ENCODE peak calls at places on chromosomes 12 and 14, in six cellular contexts. One of them, this sample, is unnamed.

GRCh38 chr12:119674560-119674959 is 6.6 kb downstream of the PRKAB1 start:
- DNase-seq in K562: no peak
- DNase-seq in HepG2: no peak
- DNase-seq in GM12878: no peak
- DNase-seq in IMR-90: no peak
- DNase-seq in A549: no peak
- DNase-seq in this sample: no peak

GRCh38 chr14:96481731-96482314 is 20.4 kb upstream of the PAPOLA start:
- DNase-seq in HepG2: peak; percentile 49
- DNase-seq in A549: no peak
- DNase-seq in GM12878: no peak
- DNase-seq in IMR-90: no peak
- DNase-seq in K562: no peak
- DNase-seq in this sample: no peak

GRCh38 chr12:9237286-9237685 is 29.1 kb upstream of the PZP start:
- DNase-seq in HepG2: no peak
- DNase-seq in K562: no peak
- DNase-seq in GM12878: no peak
- DNase-seq in IMR-90: no peak
- DNase-seq in A549: no peak
- DNase-seq in this sample: no peak

GRCh38 chr14:92676448-92677086 is 71.9 kb downstream of the LGMN start:
- DNase-seq in GM12878: no peak
- DNase-seq in A549: no peak
- DNase-seq in K562: no peak
- DNase-seq in HepG2: no peak
- DNase-seq in IMR-90: no peak
- DNase-seq in this sample: no peak

GRCh38 chr14:64422753-64423152 is 34.6 kb downstream of the MTHFD1 start:
- DNase-seq in IMR-90: no peak
- DNase-seq in A549: no peak
- DNase-seq in GM12878: no peak
- DNase-seq in HepG2: no peak
- DNase-seq in K562: no peak
- DNase-seq in this sample: no peak

GRCh38 chr12:78712834-78713455 is 151.6 kb upstream of the SYT1 start:
- DNase-seq in HepG2: no peak
- DNase-seq in IMR-90: no peak
- DNase-seq in A549: no peak
- DNase-seq in GM12878: no peak
- DNase-seq in K562: no peak
- DNase-seq in this sample: peak; percentile 2

GRCh38 chr12:113425960-113426453 is 3.8 kb downstream of the SDSL start:
- DNase-seq in HepG2: no peak
- DNase-seq in IMR-90: no peak
- DNase-seq in A549: no peak
- DNase-seq in K562: no peak
- DNase-seq in GM12878: peak; percentile 25
- DNase-seq in this sample: no peak

GRCh38 chr12:131460516-131460915 is 250.4 kb upstream of the SFSWAP start:
- DNase-seq in A549: no peak
- DNase-seq in IMR-90: no peak
- DNase-seq in GM12878: no peak
- DNase-seq in K562: no peak
- DNase-seq in HepG2: no peak
- DNase-seq in this sample: no peak

GRCh38 chr12:64008596-64008995 is 164.1 kb downstream of the SRGAP1 start:
- DNase-seq in IMR-90: no peak
- DNase-seq in A549: no peak
- DNase-seq in K562: no peak
- DNase-seq in HepG2: no peak
- DNase-seq in GM12878: no peak
- DNase-seq in this sample: no peak

GRCh38 chr12:62977419-62977818 is 42.5 kb upstream of the PPM1H start:
- DNase-seq in A549: no peak
- DNase-seq in IMR-90: no peak
- DNase-seq in HepG2: no peak
- DNase-seq in K562: peak; percentile 13
- DNase-seq in GM12878: no peak
- DNase-seq in this sample: no peak

DNA sequence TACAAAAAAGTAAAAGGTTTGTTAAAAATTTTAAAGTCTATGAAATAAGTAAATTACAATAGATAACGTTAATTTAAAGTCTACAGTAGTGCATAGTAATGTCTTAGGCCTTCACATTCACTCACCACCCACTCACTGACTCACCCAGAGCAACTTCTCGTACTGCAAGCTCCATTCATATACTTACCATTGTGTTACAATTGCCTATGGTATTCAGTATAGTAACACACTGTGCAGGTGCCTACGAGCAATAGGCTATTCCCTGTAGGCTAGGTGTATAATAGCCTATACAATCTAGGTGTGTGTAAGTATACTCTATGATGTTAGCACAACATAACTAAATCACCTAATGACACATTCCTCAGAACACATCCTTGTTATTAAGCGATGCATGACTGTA is 435.3 kb upstream of the TMTC1 start:
- DNase-seq in IMR-90: peak; percentile 22
- DNase-seq in HepG2: no peak
- DNase-seq in GM12878: no peak
- DNase-seq in A549: no peak
- DNase-seq in K562: no peak
- DNase-seq in this sample: no peak
- TF ChIP-seq RFX5 in IMR-90: no peak
- TF ChIP-seq RFX5 in HepG2: no peak
- TF ChIP-seq RFX5 in GM12878: no peak
- TF ChIP-seq RFX5 in A549: no peak
- TF ChIP-seq RFX5 in K562: no peak
- TF ChIP-seq RFX5 in this sample: no peak

DNA sequence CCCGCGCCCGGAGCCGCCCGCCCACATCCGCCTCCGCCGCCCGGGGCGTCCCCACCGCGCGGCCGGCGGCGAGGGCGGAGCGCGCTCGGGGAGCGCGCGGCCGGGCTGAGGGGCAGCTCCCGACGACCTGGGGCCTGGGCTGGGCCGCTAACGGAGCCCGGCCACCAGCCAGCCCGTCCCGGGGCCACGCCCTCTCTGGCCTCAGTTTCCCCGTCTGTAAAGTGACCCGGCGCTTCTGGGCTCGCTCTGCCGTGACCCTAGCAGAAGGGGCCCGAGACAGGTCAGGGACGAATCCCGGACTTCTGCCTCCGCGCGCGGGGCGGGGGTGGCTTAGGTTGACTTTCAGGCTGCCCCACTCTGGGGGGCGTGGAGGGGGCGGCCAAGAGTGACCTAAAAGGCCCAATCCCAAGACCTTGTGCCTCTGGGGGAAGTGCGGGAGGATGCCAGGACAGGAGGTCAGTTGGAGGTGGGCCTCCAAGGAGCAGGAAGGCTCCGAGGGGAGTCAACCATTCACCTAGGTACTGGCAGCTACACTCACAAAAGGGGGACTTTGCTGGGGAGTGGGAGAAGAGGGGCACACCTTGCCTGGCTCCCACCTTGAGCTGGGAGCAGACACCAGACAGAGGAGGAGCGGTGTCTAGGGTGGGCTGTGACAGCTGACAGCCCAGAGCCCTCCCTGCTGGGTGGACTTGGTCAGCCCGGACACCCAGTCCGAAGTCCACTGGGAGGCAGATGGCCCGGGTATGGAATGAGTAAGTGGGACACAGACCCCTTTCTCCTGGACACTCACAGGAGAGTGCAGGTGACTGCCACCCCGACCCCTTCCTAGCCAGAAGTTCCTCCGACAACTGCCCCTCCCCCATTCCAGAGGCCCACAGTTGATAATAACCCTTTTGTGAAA is 483 bp upstream of the AKT1 start:
- DNase-seq in A549: peak; percentile 67
- DNase-seq in HepG2: peak; percentile 60
- DNase-seq in IMR-90: no peak
- DNase-seq in GM12878: no peak
- DNase-seq in K562: peak; percentile 82
- DNase-seq in this sample: no peak
- TF ChIP-seq CEBPB in A549: no peak
- TF ChIP-seq CEBPB in HepG2: no peak
- TF ChIP-seq CEBPB in IMR-90: no peak
- TF ChIP-seq CEBPB in GM12878: no peak
- TF ChIP-seq CEBPB in K562: no peak
- TF ChIP-seq CEBPB in this sample: no peak

GRCh38 chr14:67416085-67416484 is 4.1 kb upstream of the PLEK2 start:
- DNase-seq in HepG2: no peak
- DNase-seq in A549: no peak
- DNase-seq in GM12878: no peak
- DNase-seq in K562: peak; percentile 60
- DNase-seq in IMR-90: no peak
- DNase-seq in this sample: no peak

GRCh38 chr14:67416810-67417209 is 4.8 kb upstream of the PLEK2 start:
- DNase-seq in K562: no peak
- DNase-seq in HepG2: no peak
- DNase-seq in IMR-90: no peak
- DNase-seq in GM12878: no peak
- DNase-seq in A549: no peak
- DNase-seq in this sample: no peak

GRCh38 chr14:67420102-67420739 is 8.3 kb upstream of the PLEK2 start:
- DNase-seq in A549: no peak
- DNase-seq in IMR-90: no peak
- DNase-seq in HepG2: peak; percentile 32
- DNase-seq in K562: peak; percentile 59
- DNase-seq in GM12878: no peak
- DNase-seq in this sample: no peak

GRCh38 chr14:67417633-67418032 is 5.7 kb upstream of the PLEK2 start:
- DNase-seq in K562: no peak
- DNase-seq in GM12878: no peak
- DNase-seq in IMR-90: peak; percentile 25
- DNase-seq in HepG2: no peak
- DNase-seq in A549: no peak
- DNase-seq in this sample: no peak

DNA sequence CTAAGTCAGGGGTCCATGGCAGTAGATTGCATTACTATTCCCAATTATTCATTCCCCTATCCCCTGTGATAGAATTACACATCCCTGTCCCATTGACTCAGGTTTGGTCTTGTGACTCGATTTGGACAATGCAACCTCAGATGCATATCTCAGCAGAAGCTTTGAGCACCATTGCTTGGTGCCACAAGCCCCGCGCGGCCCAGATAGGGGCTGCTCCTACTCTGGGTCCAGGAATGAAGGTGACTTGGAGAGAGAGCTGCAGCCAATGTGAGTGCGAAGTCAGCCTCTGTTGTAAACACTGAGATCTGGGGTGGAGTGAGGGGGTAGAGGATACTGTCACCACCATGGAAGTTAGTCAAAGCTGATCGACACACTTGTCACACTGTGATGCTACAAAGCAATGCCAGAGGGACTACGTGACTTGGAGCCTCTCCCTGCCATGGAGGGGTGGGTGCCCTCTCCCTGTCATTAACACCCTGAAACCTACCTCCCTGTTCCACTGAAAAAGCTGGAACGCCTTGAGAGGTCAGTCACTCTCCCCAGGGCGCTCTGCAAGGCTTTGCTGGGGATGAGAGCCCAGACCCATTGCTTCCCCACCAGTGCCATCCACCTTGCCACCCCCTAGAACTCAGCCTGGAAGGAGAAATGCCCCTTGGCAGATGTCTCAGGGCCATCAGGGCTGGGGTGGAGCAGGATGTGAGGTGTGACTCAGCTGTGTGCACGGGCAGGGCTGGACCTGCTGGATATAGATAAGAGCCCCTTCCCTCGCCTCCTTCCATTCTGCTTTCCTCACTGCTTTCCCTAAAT is 6.6 kb upstream of the PLEK2 start:
- DNase-seq in A549: no peak
- DNase-seq in IMR-90: peak; percentile 39
- DNase-seq in HepG2: no peak
- DNase-seq in GM12878: no peak
- DNase-seq in K562: peak; percentile 83
- DNase-seq in this sample: no peak
- TF ChIP-seq RFX5 in A549: no peak
- TF ChIP-seq RFX5 in IMR-90: no peak
- TF ChIP-seq RFX5 in HepG2: no peak
- TF ChIP-seq RFX5 in GM12878: no peak
- TF ChIP-seq RFX5 in K562: no peak
- TF ChIP-seq RFX5 in this sample: no peak

DNA sequence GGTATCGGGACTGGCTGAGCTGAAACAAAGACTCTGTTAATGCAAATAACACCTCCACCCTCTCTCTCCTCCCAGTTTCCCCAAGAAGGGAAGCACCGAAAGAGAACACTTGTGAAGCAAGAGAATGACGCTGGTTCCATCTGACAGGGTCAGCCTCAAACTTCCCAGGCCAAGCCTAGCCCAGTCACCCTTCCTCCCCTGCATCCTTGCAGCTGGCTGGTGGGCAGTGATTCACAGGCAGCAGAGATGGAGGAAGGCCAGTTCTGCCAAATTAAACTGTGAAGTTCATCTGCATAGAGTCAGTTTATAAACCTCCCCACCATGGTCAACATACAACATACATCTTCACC is 2.8 kb downstream of the LRRC74A start:
- DNase-seq in A549: no peak
- DNase-seq in GM12878: no peak
- DNase-seq in HepG2: no peak
- DNase-seq in K562: no peak
- DNase-seq in IMR-90: no peak
- DNase-seq in this sample: no peak
- TF ChIP-seq CEBPB in A549: no peak
- TF ChIP-seq CEBPB in GM12878: no peak
- TF ChIP-seq CEBPB in HepG2: no peak
- TF ChIP-seq CEBPB in K562: no peak
- TF ChIP-seq CEBPB in IMR-90: no peak
- TF ChIP-seq CEBPB in this sample: no peak

GRCh38 chr14:105852378-105853088 is 326.1 kb downstream of the TMEM121 start:
- DNase-seq in IMR-90: no peak
- DNase-seq in A549: no peak
- DNase-seq in HepG2: no peak
- DNase-seq in K562: no peak
- DNase-seq in GM12878: no peak
- DNase-seq in this sample: no peak
- TF ChIP-seq RFX5 in IMR-90: no peak
- TF ChIP-seq RFX5 in A549: no peak
- TF ChIP-seq RFX5 in HepG2: no peak
- TF ChIP-seq RFX5 in K562: no peak
- TF ChIP-seq RFX5 in GM12878: no peak
- TF ChIP-seq RFX5 in this sample: no peak

DNA sequence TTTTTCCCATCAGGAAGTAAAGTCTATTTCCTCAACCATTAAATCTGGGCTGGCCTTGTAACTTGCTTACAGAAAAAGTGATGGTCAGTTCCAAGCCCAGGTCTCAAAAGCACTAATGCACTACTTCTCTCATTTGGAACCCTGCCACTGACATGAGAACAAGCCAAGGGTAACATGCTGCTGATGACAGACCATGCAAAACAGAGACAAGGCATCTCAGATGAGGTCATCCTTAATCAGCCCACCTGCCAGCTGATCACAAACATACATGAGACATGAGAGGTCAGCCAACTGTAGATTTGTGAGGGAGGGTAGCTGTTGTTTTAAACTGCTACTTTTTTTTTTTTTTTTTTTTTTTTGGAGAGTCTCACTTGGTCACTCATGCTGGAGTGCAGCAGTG is 16.2 kb downstream of the TWF1 start:
- DNase-seq in A549: no peak
- DNase-seq in HepG2: no peak
- DNase-seq in IMR-90: peak; percentile 77
- DNase-seq in GM12878: no peak
- DNase-seq in K562: no peak
- DNase-seq in this sample: no peak
- TF ChIP-seq CEBPB in A549: no peak
- TF ChIP-seq CEBPB in HepG2: no peak
- TF ChIP-seq CEBPB in IMR-90: peak; percentile 14
- TF ChIP-seq CEBPB in GM12878: no peak
- TF ChIP-seq CEBPB in K562: no peak
- TF ChIP-seq CEBPB in this sample: no peak